ENCODE peak calls at places on chromosome 11, in six cellular contexts. One of them, this sample, is unnamed.

GRCh38 chr11:78564037-78564888 is 10.4 kb downstream of the NARS2 start:
- DNase-seq in left ventricle myocardium inferior: no peak
- DNase-seq in lower leg skin: no peak
- DNase-seq in adrenal gland: no peak
- DNase-seq in brain microvascular endothelial cell: peak; percentile 78
- DNase-seq in mammary epithelial cell: peak; percentile 42
- DNase-seq in this sample: peak; percentile 68

GRCh38 chr11:63663809-63664208 is 7.4 kb downstream of the ATL3 start:
- DNase-seq in left ventricle myocardium inferior: no peak
- DNase-seq in lower leg skin: no peak
- DNase-seq in adrenal gland: no peak
- DNase-seq in brain microvascular endothelial cell: peak; percentile 73
- DNase-seq in mammary epithelial cell: peak; percentile 69
- DNase-seq in this sample: no peak

GRCh38 chr11:73783483-73784020 is 4.1 kb upstream of the MRPL48 start:
- DNase-seq in left ventricle myocardium inferior: no peak
- DNase-seq in lower leg skin: no peak
- DNase-seq in adrenal gland: no peak
- DNase-seq in brain microvascular endothelial cell: no peak
- DNase-seq in mammary epithelial cell: no peak
- DNase-seq in this sample: no peak

GRCh38 chr11:129960216-129961214 is 42.1 kb downstream of the PRDM10 start:
- DNase-seq in left ventricle myocardium inferior: no peak
- DNase-seq in lower leg skin: no peak
- DNase-seq in adrenal gland: peak; percentile 54
- DNase-seq in brain microvascular endothelial cell: peak; percentile 93
- DNase-seq in mammary epithelial cell: peak; percentile 84
- DNase-seq in this sample: no peak

GRCh38 chr11:20093775-20094174 is 66.5 kb downstream of the DBX1 start:
- DNase-seq in left ventricle myocardium inferior: no peak
- DNase-seq in lower leg skin: no peak
- DNase-seq in adrenal gland: no peak
- DNase-seq in brain microvascular endothelial cell: peak; percentile 76
- DNase-seq in mammary epithelial cell: no peak
- DNase-seq in this sample: no peak

GRCh38 chr11:65013692-65014145 is 241 bp upstream of the ARL2 start:
- DNase-seq in left ventricle myocardium inferior: peak; percentile 95
- DNase-seq in lower leg skin: peak; percentile 97
- DNase-seq in adrenal gland: peak; percentile 93
- DNase-seq in brain microvascular endothelial cell: peak; percentile 79
- DNase-seq in mammary epithelial cell: peak; percentile 74
- DNase-seq in this sample: peak; percentile 91

GRCh38 chr11:62707277-62707771 is at the start of the genes BSCL2 and GNG3:
- DNase-seq in left ventricle myocardium inferior: no peak
- DNase-seq in lower leg skin: no peak
- DNase-seq in adrenal gland: peak; percentile 94
- DNase-seq in brain microvascular endothelial cell: no peak
- DNase-seq in mammary epithelial cell: no peak
- DNase-seq in this sample: no peak

GRCh38 chr11:41119484-41119883 is 340.0 kb downstream of the LRRC4C start:
- DNase-seq in left ventricle myocardium inferior: no peak
- DNase-seq in lower leg skin: no peak
- DNase-seq in adrenal gland: no peak
- DNase-seq in brain microvascular endothelial cell: no peak
- DNase-seq in mammary epithelial cell: no peak
- DNase-seq in this sample: no peak

GRCh38 chr11:26996056-26996455 is 2.1 kb downstream of the FIBIN start:
- DNase-seq in left ventricle myocardium inferior: no peak
- DNase-seq in lower leg skin: no peak
- DNase-seq in adrenal gland: no peak
- DNase-seq in brain microvascular endothelial cell: no peak
- DNase-seq in mammary epithelial cell: no peak
- DNase-seq in this sample: no peak

GRCh38 chr11:65278351-65278750 is 16.6 kb downstream of the POLA2 start:
- DNase-seq in left ventricle myocardium inferior: no peak
- DNase-seq in lower leg skin: no peak
- DNase-seq in adrenal gland: no peak
- DNase-seq in brain microvascular endothelial cell: no peak
- DNase-seq in mammary epithelial cell: no peak
- DNase-seq in this sample: no peak

GRCh38 chr11:56783448-56784041 is 35.0 kb upstream of the OR9G4 start:
- DNase-seq in left ventricle myocardium inferior: no peak
- DNase-seq in lower leg skin: no peak
- DNase-seq in adrenal gland: no peak
- DNase-seq in brain microvascular endothelial cell: peak; percentile 17
- DNase-seq in mammary epithelial cell: peak; percentile 37
- DNase-seq in this sample: peak; percentile 17

GRCh38 chr11:29634248-29634647 is 382.6 kb downstream of the KCNA4 start:
- DNase-seq in left ventricle myocardium inferior: no peak
- DNase-seq in lower leg skin: no peak
- DNase-seq in adrenal gland: no peak
- DNase-seq in brain microvascular endothelial cell: no peak
- DNase-seq in mammary epithelial cell: no peak
- DNase-seq in this sample: no peak

GRCh38 chr11:2166091-2166851 is 5.3 kb upstream of the INS start:
- DNase-seq in left ventricle myocardium inferior: no peak
- DNase-seq in lower leg skin: no peak
- DNase-seq in adrenal gland: no peak
- DNase-seq in brain microvascular endothelial cell: no peak
- DNase-seq in mammary epithelial cell: peak; percentile 23
- DNase-seq in this sample: peak; percentile 42

GRCh38 chr11:27861706-27862430 is 161.6 kb upstream of the BDNF start:
- DNase-seq in left ventricle myocardium inferior: no peak
- DNase-seq in lower leg skin: no peak
- DNase-seq in adrenal gland: peak; percentile 65
- DNase-seq in brain microvascular endothelial cell: peak; percentile 83
- DNase-seq in mammary epithelial cell: peak; percentile 79
- DNase-seq in this sample: no peak

GRCh38 chr11:123431619-123432018 is 1.6 kb downstream of the GRAMD1B start:
- DNase-seq in left ventricle myocardium inferior: no peak
- DNase-seq in lower leg skin: peak; percentile 37
- DNase-seq in adrenal gland: no peak
- DNase-seq in brain microvascular endothelial cell: no peak
- DNase-seq in mammary epithelial cell: no peak
- DNase-seq in this sample: no peak
- H3K4me3 ChIP-seq in left ventricle myocardium inferior: peak overlapping the region; percentile 74
- H3K4me3 ChIP-seq in lower leg skin: no peak overlapping the region
- H3K4me3 ChIP-seq in adrenal gland: no peak overlapping the region
- H3K4me3 ChIP-seq in brain microvascular endothelial cell: peak overlapping the region; percentile 71
- H3K4me3 ChIP-seq in mammary epithelial cell: no peak overlapping the region
- H3K4me3 ChIP-seq in this sample: peak overlapping the region; percentile 62

GRCh38 chr11:70068950-70069349 is 9.2 kb upstream of the ANO1 start:
- DNase-seq in left ventricle myocardium inferior: no peak
- DNase-seq in lower leg skin: peak; percentile 67
- DNase-seq in adrenal gland: peak; percentile 20
- DNase-seq in brain microvascular endothelial cell: no peak
- DNase-seq in mammary epithelial cell: no peak
- DNase-seq in this sample: no peak
- TF ChIP-seq CTCF in left ventricle myocardium inferior: no peak
- TF ChIP-seq CTCF in lower leg skin: no peak
- TF ChIP-seq CTCF in adrenal gland: no peak
- TF ChIP-seq CTCF in brain microvascular endothelial cell: no peak
- TF ChIP-seq CTCF in mammary epithelial cell: no peak
- TF ChIP-seq CTCF in this sample: no peak

GRCh38 chr11:88370782-88371181 is 33.2 kb upstream of the CTSC start:
- DNase-seq in left ventricle myocardium inferior: no peak
- DNase-seq in lower leg skin: no peak
- DNase-seq in adrenal gland: no peak
- DNase-seq in brain microvascular endothelial cell: no peak
- DNase-seq in mammary epithelial cell: no peak
- DNase-seq in this sample: no peak
- H3K4me3 ChIP-seq in left ventricle myocardium inferior: no peak overlapping the region
- H3K4me3 ChIP-seq in lower leg skin: no peak overlapping the region
- H3K4me3 ChIP-seq in adrenal gland: no peak overlapping the region
- H3K4me3 ChIP-seq in brain microvascular endothelial cell: no peak overlapping the region
- H3K4me3 ChIP-seq in mammary epithelial cell: no peak overlapping the region
- H3K4me3 ChIP-seq in this sample: no peak overlapping the region

DNA sequence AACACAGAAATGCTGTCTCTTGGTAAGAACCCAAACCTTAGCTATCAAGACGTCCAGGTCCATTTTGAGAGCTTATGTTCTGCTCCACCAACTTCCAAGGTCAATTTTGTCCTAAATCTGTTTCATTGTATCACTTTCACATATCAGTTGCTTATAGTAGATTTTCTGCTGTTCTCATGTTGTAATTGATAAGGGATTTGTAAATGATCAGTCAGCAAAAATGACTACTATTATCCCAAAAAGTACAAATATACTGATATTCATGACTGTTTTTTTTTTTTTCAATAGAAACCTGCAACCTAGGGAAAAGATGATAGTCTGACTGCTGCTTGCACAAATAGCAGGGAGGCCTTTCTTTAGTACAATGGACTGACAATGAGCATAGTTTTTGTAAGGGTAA is 128.1 kb downstream of the ARHGAP20 start:
- DNase-seq in left ventricle myocardium inferior: no peak
- DNase-seq in lower leg skin: no peak
- DNase-seq in adrenal gland: no peak
- DNase-seq in brain microvascular endothelial cell: no peak
- DNase-seq in mammary epithelial cell: no peak
- DNase-seq in this sample: no peak
- TF ChIP-seq CTCF in left ventricle myocardium inferior: no peak
- TF ChIP-seq CTCF in lower leg skin: no peak
- TF ChIP-seq CTCF in adrenal gland: no peak
- TF ChIP-seq CTCF in brain microvascular endothelial cell: no peak
- TF ChIP-seq CTCF in mammary epithelial cell: no peak
- TF ChIP-seq CTCF in this sample: no peak

DNA sequence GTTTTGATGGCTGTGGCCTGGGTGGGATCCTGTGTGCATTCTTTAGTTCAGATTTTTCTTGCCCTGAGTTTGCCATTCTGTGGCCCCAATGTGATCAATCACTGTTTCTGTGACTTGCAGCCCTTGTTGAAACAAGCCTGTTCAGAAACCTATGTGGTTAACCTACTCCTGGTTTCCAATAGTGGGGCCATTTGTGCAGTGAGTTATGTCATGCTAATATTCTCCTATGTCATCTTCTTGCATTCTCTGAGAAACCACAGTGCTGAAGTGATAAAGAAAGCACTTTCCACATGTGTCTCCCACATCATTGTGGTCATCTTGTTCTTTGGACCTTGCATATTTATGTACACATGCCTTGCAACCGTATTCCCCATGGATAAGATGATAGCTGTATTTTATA is 620 bp downstream of the OR4C16 start:
- DNase-seq in left ventricle myocardium inferior: no peak
- DNase-seq in lower leg skin: no peak
- DNase-seq in adrenal gland: no peak
- DNase-seq in brain microvascular endothelial cell: no peak
- DNase-seq in mammary epithelial cell: no peak
- DNase-seq in this sample: no peak
- H3K4me3 ChIP-seq in left ventricle myocardium inferior: no peak overlapping the region
- H3K4me3 ChIP-seq in lower leg skin: no peak overlapping the region
- H3K4me3 ChIP-seq in adrenal gland: no peak overlapping the region
- H3K4me3 ChIP-seq in brain microvascular endothelial cell: no peak overlapping the region
- H3K4me3 ChIP-seq in mammary epithelial cell: no peak overlapping the region
- H3K4me3 ChIP-seq in this sample: no peak overlapping the region

GRCh38 chr11:119371778-119372182 is 9.7 kb downstream of the USP2 start:
- DNase-seq in left ventricle myocardium inferior: no peak
- DNase-seq in lower leg skin: no peak
- DNase-seq in adrenal gland: no peak
- DNase-seq in brain microvascular endothelial cell: no peak
- DNase-seq in mammary epithelial cell: no peak
- DNase-seq in this sample: no peak
- TF ChIP-seq CTCF in left ventricle myocardium inferior: peak; percentile 37
- TF ChIP-seq CTCF in lower leg skin: no peak
- TF ChIP-seq CTCF in adrenal gland: no peak
- TF ChIP-seq CTCF in brain microvascular endothelial cell: peak; percentile 39
- TF ChIP-seq CTCF in mammary epithelial cell: peak; percentile 24
- TF ChIP-seq CTCF in this sample: no peak

GRCh38 chr11:623999-624704 is 603 bp downstream of the CDHR5 start:
- DNase-seq in left ventricle myocardium inferior: no peak
- DNase-seq in lower leg skin: peak; percentile 84
- DNase-seq in adrenal gland: no peak
- DNase-seq in brain microvascular endothelial cell: no peak
- DNase-seq in mammary epithelial cell: peak; percentile 31
- DNase-seq in this sample: peak; percentile 95

GRCh38 chr11:626475-627272 is at the start of gene SCT:
- DNase-seq in left ventricle myocardium inferior: no peak
- DNase-seq in lower leg skin: no peak
- DNase-seq in adrenal gland: no peak
- DNase-seq in brain microvascular endothelial cell: no peak
- DNase-seq in mammary epithelial cell: no peak
- DNase-seq in this sample: no peak

GRCh38 chr11:627273-627585 is 248 bp upstream of the SCT start:
- DNase-seq in left ventricle myocardium inferior: no peak
- DNase-seq in lower leg skin: no peak
- DNase-seq in adrenal gland: no peak
- DNase-seq in brain microvascular endothelial cell: no peak
- DNase-seq in mammary epithelial cell: no peak
- DNase-seq in this sample: no peak

GRCh38 chr11:624705-625635 is at the start of gene CDHR5:
- DNase-seq in left ventricle myocardium inferior: no peak
- DNase-seq in lower leg skin: no peak
- DNase-seq in adrenal gland: no peak
- DNase-seq in brain microvascular endothelial cell: no peak
- DNase-seq in mammary epithelial cell: no peak
- DNase-seq in this sample: peak; percentile 86

DNA sequence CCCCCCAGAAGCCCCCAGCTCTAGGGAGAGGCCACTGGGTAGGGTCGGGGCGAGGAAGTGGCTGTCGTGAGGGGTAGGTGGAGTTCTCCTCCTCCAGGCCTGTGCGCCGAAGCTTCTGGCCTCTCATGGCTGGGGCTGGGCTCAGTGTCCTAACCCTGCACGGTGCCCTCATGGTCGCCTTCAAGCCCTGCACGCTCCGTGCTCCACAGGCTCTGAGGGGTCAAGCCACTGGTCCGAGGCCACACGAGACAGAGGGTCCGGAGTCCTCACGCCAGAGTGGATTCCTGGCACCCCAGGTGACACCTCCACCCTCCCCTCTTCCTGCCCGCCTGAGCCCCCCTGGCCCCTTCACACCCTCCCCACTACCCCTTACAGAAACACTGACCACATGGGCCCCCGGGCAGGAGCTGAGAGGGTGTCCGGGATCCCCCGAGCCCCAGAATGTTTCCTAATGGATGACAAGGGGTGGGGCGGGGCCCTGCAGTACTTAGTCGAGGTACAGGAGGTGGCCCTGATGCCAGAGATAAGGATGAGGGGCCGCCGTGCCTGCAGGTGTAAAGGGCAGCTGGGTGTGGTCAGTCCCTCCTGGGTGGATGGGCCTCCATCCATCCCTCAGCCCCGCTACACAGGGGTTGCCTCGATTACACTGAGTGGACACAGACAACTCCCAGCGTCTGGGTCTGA is 1.0 kb upstream of the CDHR5 start:
- DNase-seq in left ventricle myocardium inferior: no peak
- DNase-seq in lower leg skin: no peak
- DNase-seq in adrenal gland: no peak
- DNase-seq in brain microvascular endothelial cell: no peak
- DNase-seq in mammary epithelial cell: no peak
- DNase-seq in this sample: peak; percentile 70
- H3K4me3 ChIP-seq in left ventricle myocardium inferior: no peak overlapping the region
- H3K4me3 ChIP-seq in lower leg skin: no peak overlapping the region
- H3K4me3 ChIP-seq in adrenal gland: no peak overlapping the region
- H3K4me3 ChIP-seq in brain microvascular endothelial cell: no peak overlapping the region
- H3K4me3 ChIP-seq in mammary epithelial cell: no peak overlapping the region
- H3K4me3 ChIP-seq in this sample: no peak overlapping the region

GRCh38 chr11:134045799-134046635 is 22.9 kb upstream of the JAM3 start:
- DNase-seq in left ventricle myocardium inferior: peak; percentile 47
- DNase-seq in lower leg skin: no peak
- DNase-seq in adrenal gland: peak; percentile 79
- DNase-seq in brain microvascular endothelial cell: no peak
- DNase-seq in mammary epithelial cell: no peak
- DNase-seq in this sample: no peak
- TF ChIP-seq CTCF in left ventricle myocardium inferior: peak; percentile 71
- TF ChIP-seq CTCF in lower leg skin: no peak
- TF ChIP-seq CTCF in adrenal gland: no peak
- TF ChIP-seq CTCF in brain microvascular endothelial cell: peak; percentile 60
- TF ChIP-seq CTCF in mammary epithelial cell: peak; percentile 58
- TF ChIP-seq CTCF in this sample: no peak

This sample was measured in colonic mucosa.